ENCODE peak calls at places on chromosomes 5 and 9, in eight cellular contexts. S is MM.1S, Y is Karpas-422, Q is fibroblast of lung, U is OCI-LY7, L is neuronal stem cell, A is GM23248, H is GM12878. V is an unnamed sample.

GRCh38 chr5:53335115-53335514 is 145.3 kb upstream of the FST start:
- DNase-seq in L (no peak), U (no peak), S (no peak), Y (no peak), Q (no peak), H (no peak), A (peak; percentile 36), V (no peak)

GRCh38 chr5:1005904-1006655 is 2.5 kb upstream of the NKD2 start:
- DNase-seq in Q (no peak), L (no peak), U (no peak), H (no peak), A (no peak), S (no peak), Y (no peak), V (no peak)

GRCh38 chr5:150278916-150279315 is 10.7 kb downstream of the CAMK2A start:
- DNase-seq in A (peak; percentile 94), Q (peak; percentile 92), U (no peak), H (no peak), S (no peak), Y (no peak), L (no peak), V (no peak)

GRCh38 chr9:109793196-109793595 is 13.2 kb downstream of the PALM2AKAP2 start:
- DNase-seq in Q (peak; percentile 95), L (no peak), S (no peak), A (peak; percentile 96), Y (no peak), U (no peak), H (no peak), V (no peak)

GRCh38 chr5:104126980-104127379 is 564.4 kb upstream of the NUDT12 start:
- DNase-seq in Q (no peak), U (no peak), S (no peak), L (no peak), H (no peak), Y (no peak), A (no peak), V (no peak)

GRCh38 chr5:154366353-154366752 is 79.4 kb upstream of the SAP30L start:
- DNase-seq in L (no peak), H (no peak), S (no peak), Q (peak; percentile 72), U (no peak), A (peak; percentile 26), Y (no peak), V (no peak)

GRCh38 chr5:76289692-76290091 is 113.4 kb upstream of the IQGAP2 start:
- DNase-seq in H (no peak), L (no peak), S (no peak), Q (no peak), Y (no peak), U (no peak), A (no peak), V (no peak)

GRCh38 chr5:64344501-64344900 is 161.3 kb upstream of the RGS7BP start:
- DNase-seq in H (no peak), Y (no peak), A (no peak), U (no peak), Q (no peak), L (no peak), S (no peak), V (no peak)

GRCh38 chr5:55484531-55484930 is 50.2 kb downstream of the PLPP1 start:
- DNase-seq in Q (no peak), A (no peak), S (no peak), H (no peak), L (no peak), U (no peak), Y (no peak), V (no peak)

GRCh38 chr5:73030995-73031394 is 75.2 kb downstream of the FCHO2 start:
- DNase-seq in H (no peak), A (peak; percentile 94), U (no peak), Y (no peak), S (no peak), L (peak; percentile 14), Q (peak; percentile 95), V (no peak)

GRCh38 chr5:56818409-56819026 is 3.2 kb downstream of the MAP3K1 start:
- DNase-seq in A (peak; percentile 33), U (no peak), H (no peak), Q (peak; percentile 16), L (no peak), S (no peak), Y (peak; percentile 79), V (no peak)

GRCh38 chr9:36448017-36448416 is 47.9 kb upstream of the RNF38 start:
- DNase-seq in Q (no peak), Y (no peak), A (no peak), S (no peak), H (no peak), U (no peak), L (no peak), V (no peak)

GRCh38 chr5:54090495-54091084 is 219.8 kb downstream of the ARL15 start:
- DNase-seq in S (no peak), H (no peak), L (no peak), A (peak; percentile 85), Y (no peak), Q (peak; percentile 91), U (no peak), V (no peak)

GRCh38 chr9:136558373-136558772 is 12.5 kb upstream of the NOTCH1 start:
- DNase-seq in Q (no peak), S (no peak), A (no peak), Y (no peak), H (no peak), L (no peak), U (no peak), V (no peak)

GRCh38 chr5:103435136-103435914 is 127.3 kb downstream of the NUDT12 start:
- DNase-seq in A (no peak), S (no peak), L (no peak), U (no peak), H (no peak), Y (no peak), Q (no peak), V (no peak)

GRCh38 chr9:84045481-84046097 is 65.0 kb downstream of the RMI1 start:
- DNase-seq in L (no peak), U (no peak), A (no peak), S (no peak), H (no peak), Q (no peak), Y (no peak), V (no peak)

GRCh38 chr9:33445941-33446506 is 1.4 kb downstream of the AQP3 start:
- DNase-seq in Q (no peak), U (peak; percentile 86), H (no peak), L (no peak), Y (no peak), S (no peak), A (no peak), V (no peak)

GRCh38 chr5:144191461-144191860 is 20.8 kb downstream of the KCTD16 start:
- DNase-seq in H (no peak), A (no peak), Y (peak; percentile 50), U (no peak), S (no peak), L (no peak), Q (no peak), V (peak; percentile 10)
- H3K4me3 ChIP-seq in H (no peak overlapping the region), A (peak overlapping the region; percentile 54), Y (peak overlapping the region; percentile 57), U (peak overlapping the region; percentile 41), S (peak overlapping the region; percentile 43), L (no peak overlapping the region), Q (no peak overlapping the region), V (no peak overlapping the region)

GRCh38 chr9:124758061-124758460 is 13.1 kb downstream of the NR6A1 start:
- DNase-seq in H (no peak), L (no peak), S (no peak), Q (no peak), A (no peak), U (no peak), Y (no peak), V (no peak)

GRCh38 chr9:124758691-124759090 is 12.4 kb downstream of the NR6A1 start:
- DNase-seq in U (no peak), H (no peak), Q (no peak), Y (no peak), S (no peak), A (no peak), L (no peak), V (no peak)

GRCh38 chr9:124759327-124759726 is 11.8 kb downstream of the NR6A1 start:
- DNase-seq in L (no peak), H (no peak), Q (no peak), U (no peak), A (no peak), Y (no peak), S (no peak), V (no peak)

GRCh38 chr9:124756011-124756410 is 15.1 kb downstream of the NR6A1 start:
- DNase-seq in L (no peak), S (no peak), Q (no peak), Y (no peak), A (no peak), H (no peak), U (no peak), V (no peak)

DNA sequence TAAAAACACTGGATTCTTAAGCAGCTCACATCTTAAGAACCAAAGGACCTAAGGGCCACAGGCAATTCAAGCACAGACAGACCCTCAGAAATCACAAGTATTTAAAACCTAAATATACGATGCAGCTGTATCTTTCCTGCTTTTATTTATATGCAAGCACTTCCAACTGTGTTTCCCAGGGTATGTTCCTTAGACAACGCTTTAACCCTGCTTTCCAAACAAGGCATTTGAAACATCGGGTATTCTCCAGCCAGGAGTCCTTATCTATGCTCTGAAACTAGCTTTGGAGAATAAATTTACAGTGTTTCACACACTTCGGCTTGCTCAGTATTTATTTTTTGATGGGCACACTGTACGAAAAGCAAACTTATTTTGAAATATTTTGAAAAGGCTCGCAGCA is 13.5 kb downstream of the NR6A1 start:
- DNase-seq in L (no peak), A (no peak), H (no peak), U (no peak), Q (no peak), Y (no peak), S (no peak), V (no peak)
- H3K4me1 ChIP-seq in L (peaks cover 39% of the 10 kb centered on the region), A (peaks cover 20% of the 10 kb centered on the region), H (peaks cover 14% of the 10 kb centered on the region), U (peaks cover 22% of the 10 kb centered on the region), Q (no peaks in the 10 kb centered on the region), Y (peaks cover 3% of the 10 kb centered on the region), S (no peaks in the 10 kb centered on the region), V (no peaks in the 10 kb centered on the region)

DNA sequence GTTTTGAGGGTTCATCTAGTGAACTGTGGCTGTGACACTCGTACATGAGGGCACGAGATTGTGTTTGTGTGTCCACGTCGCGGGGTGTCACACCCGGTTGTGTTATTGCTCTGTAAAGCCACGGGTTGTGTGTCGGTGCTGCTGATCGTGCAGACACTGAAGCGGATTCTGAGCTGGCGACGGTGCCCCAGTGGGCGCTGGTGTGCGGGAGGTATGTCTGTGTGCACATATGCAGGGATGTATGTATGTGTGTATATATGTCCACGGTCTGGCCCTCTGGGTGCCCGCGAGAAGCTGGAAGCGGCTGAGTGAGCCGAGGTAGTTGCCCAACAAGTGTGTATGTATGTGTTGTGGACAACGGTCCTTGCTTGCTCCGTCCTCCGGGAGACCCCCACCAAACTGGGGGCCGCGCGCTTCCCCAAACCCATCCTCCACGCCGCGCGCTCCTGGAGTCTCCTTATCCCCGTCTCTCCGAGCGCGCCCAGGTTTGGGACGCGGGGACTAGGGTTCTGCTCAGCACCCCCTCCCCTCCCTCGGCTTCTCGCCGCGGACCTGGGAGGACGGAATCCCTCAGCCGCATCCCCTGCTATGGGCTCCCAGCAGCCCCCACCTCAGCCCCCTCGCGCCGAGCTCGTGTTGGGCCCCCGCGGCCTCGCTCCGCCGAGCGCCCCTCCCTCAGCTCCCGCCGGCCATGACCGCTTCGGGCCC is 578 bp downstream of the PCDH1 start:
- DNase-seq in U (no peak), Q (no peak), A (peak; percentile 38), Y (no peak), L (no peak), S (peak; percentile 17), H (no peak), V (no peak)
- H2AFZ ChIP-seq in U (no peak overlapping the region), Q (no peak overlapping the region), A (peak overlapping the region; percentile 69), Y (no peak overlapping the region), L (peak overlapping the region; percentile 84), S (peak overlapping the region; percentile 53), H (no peak overlapping the region), V (no peak overlapping the region)

GRCh38 chr9:74696520-74696919 is 191.2 kb downstream of the TRPM6 start:
- DNase-seq in Q (no peak), H (no peak), S (no peak), A (no peak), L (no peak), Y (peak; percentile 53), U (no peak), V (peak; percentile 7)

GRCh38 chr9:74697535-74697934 is 190.2 kb downstream of the TRPM6 start:
- DNase-seq in L (no peak), Y (no peak), H (no peak), Q (no peak), S (no peak), A (no peak), U (no peak), V (no peak)
- H3K4me3 ChIP-seq in L (no peak overlapping the region), Y (no peak overlapping the region), H (no peak overlapping the region), Q (no peak overlapping the region), S (no peak overlapping the region), A (no peak overlapping the region), U (no peak overlapping the region), V (no peak overlapping the region)

V was measured in DND-41.